ENCODE peak calls at places on chromosomes 4 and X, in seven cellular contexts. X, D, A, H, W, C and E are unnamed samples.

GRCh38 chr4:110510955-110511544 is 35.1 kb downstream of the ENPEP start:
- DNase-seq in H (no peak), W (peak), X (no peak), D (peak), A (no peak), C (no peak), E (no peak)

GRCh38 chr4:15370296-15370695 is 57.5 kb upstream of the C1QTNF7 start:
- DNase-seq in A (no peak), C (no peak), X (no peak), W (no peak), H (no peak), D (no peak), E (no peak)

GRCh38 chr4:23972805-23973204 is 83.0 kb upstream of the PPARGC1A start:
- DNase-seq in C (no peak), W (no peak), X (no peak), A (no peak), D (no peak), H (no peak), E (no peak)

GRCh38 chr4:19675172-19675811 is 576.4 kb upstream of the SLIT2 start:
- DNase-seq in A (no peak), W (no peak), X (no peak), D (no peak), H (no peak), C (no peak), E (no peak)

GRCh38 chrX:23494741-23495140 is 160.1 kb downstream of the PTCHD1 start:
- DNase-seq in W (no peak), A (no peak), C (no peak), H (no peak), X (no peak), D (no peak), E (no peak)

GRCh38 chr4:8472689-8473197 is 32.2 kb downstream of the TRMT44 start:
- DNase-seq in A (no peak), D (no peak), X (no peak), H (no peak), W (no peak), C (peak), E (no peak)

GRCh38 chr4:66169341-66169740 is 499.1 kb upstream of the EPHA5 start:
- DNase-seq in D (no peak), H (no peak), C (no peak), W (peak), X (no peak), A (no peak), E (no peak)

GRCh38 chr4:79319975-79320374 is 5.9 kb downstream of the NAA11 start:
- DNase-seq in C (no peak), W (no peak), A (no peak), X (no peak), D (no peak), H (no peak), E (no peak)

GRCh38 chrX:48992341-48992740 is 9.7 kb downstream of the GRIPAP1 start:
- DNase-seq in H (no peak), C (peak), D (no peak), A (no peak), W (no peak), X (no peak), E (no peak)

GRCh38 chr4:86818845-86819244 is 30.3 kb downstream of the SLC10A6 start:
- DNase-seq in X (no peak), H (no peak), A (no peak), C (no peak), W (no peak), D (no peak), E (no peak)

GRCh38 chr4:85209161-85209560 is 242.7 kb upstream of the WDFY3 start:
- DNase-seq in W (no peak), C (no peak), A (no peak), H (no peak), D (no peak), X (no peak), E (no peak)

GRCh38 chr4:80033581-80033980 is 39.4 kb downstream of the ANTXR2 start:
- DNase-seq in X (no peak), W (no peak), C (no peak), D (peak), A (no peak), H (no peak), E (no peak)

GRCh38 chr4:8915201-8916200 is 43.9 kb upstream of the HMX1 start:
- DNase-seq in X (peak), H (peak), D (no peak), W (peak), A (peak), C (peak), E (no peak)

GRCh38 chr4:105624530-105624929 is 72.1 kb downstream of the ARHGEF38 start:
- DNase-seq in A (no peak), X (no peak), D (no peak), H (peak), W (no peak), C (no peak), E (no peak)

GRCh38 chr4:158741622-158742021 is 18.4 kb upstream of the PPID start:
- DNase-seq in X (no peak), D (no peak), A (no peak), C (no peak), W (no peak), H (no peak), E (no peak)

GRCh38 chr4:118340109-118340508 is 12.7 kb downstream of the PRSS12 start:
- DNase-seq in H (no peak), W (peak), D (no peak), X (no peak), C (no peak), A (no peak), E (no peak)

GRCh38 chr4:159240690-159241089 is 137.8 kb downstream of the RAPGEF2 start:
- DNase-seq in X (no peak), H (no peak), D (no peak), W (no peak), A (no peak), C (no peak), E (no peak)

GRCh38 chr4:1512738-1513660 is 106.8 kb upstream of the NKX1-1 start:
- DNase-seq in D (peak), C (no peak), A (no peak), W (peak), X (no peak), H (peak), E (peak)

GRCh38 chrX:6129751-6130150 is 98.9 kb downstream of the NLGN4X start:
- DNase-seq in H (no peak), D (no peak), C (no peak), W (no peak), X (no peak), A (no peak), E (no peak)

DNA sequence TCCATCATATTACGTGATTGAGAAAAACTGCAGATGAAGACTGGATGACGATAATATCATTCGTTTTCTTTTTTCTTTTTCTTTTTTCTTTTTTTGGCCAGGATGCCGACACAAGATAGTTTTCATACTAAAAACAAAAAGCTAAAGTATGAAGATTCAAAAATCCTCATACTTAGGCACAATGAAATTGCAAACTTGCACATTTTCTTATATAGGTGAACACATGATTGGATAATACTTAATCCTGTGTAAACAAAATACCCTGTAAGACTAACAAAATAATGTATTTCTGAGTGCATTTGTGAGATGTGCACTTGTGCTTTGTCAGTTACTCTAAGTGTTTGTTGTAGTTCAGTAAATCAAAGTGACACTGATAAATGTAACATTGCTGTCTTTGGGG is 568.9 kb downstream of the ANKRD50 start:
- DNase-seq in C (no peak), W (no peak), H (no peak), A (no peak), D (no peak), X (no peak), E (no peak)
- H3K27ac ChIP-seq in C (no peak), W (no peak), H (no peak), A (no peak), D (no peak), X (no peak), E (no peak)

GRCh38 chrX:2489446-2490445 is 11.0 kb downstream of the DHRSX start:
- DNase-seq in A (no peak), X (peak), W (no peak), D (no peak), H (no peak), C (no peak), E (no peak)

GRCh38 chrX:2487366-2487765 is 13.4 kb downstream of the DHRSX start:
- DNase-seq in D (no peak), X (peak), W (no peak), A (no peak), C (no peak), H (no peak), E (no peak)

GRCh38 chrX:2488621-2489285 is 12.0 kb downstream of the DHRSX start:
- DNase-seq in W (no peak), D (no peak), A (no peak), H (no peak), C (no peak), X (no peak), E (no peak)

GRCh38 chrX:2492536-2493218 is 8.1 kb downstream of the DHRSX start:
- DNase-seq in W (no peak), D (no peak), X (peak), H (no peak), C (peak), A (no peak), E (no peak)

DNA sequence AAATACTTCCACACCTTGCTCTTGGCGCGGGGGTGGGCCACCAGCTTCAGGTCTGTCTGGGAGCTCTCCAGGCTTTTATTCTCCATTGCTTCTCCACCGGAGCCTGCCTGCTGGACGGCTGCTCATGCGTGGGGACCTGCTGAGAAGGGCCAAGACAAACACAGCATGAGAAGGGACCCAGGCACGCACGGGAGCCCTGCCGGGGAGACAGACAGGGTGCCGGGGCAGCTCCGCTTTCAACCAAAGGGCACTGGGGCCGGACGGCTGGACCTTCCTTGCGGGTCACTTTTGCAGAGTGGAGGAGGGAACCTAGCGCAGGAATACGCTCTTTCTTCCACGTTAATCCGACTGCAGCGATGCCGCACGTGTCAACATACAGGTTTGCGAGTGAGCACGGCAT is 10.1 kb downstream of the DHRSX start:
- DNase-seq in D (no peak), A (no peak), H (no peak), X (peak), W (no peak), C (no peak), E (no peak)
- TF ChIP-seq EP300 in D (no peak), A (no peak), H (no peak), X (no peak), W (no peak), C (no peak), E (no peak)

DNA sequence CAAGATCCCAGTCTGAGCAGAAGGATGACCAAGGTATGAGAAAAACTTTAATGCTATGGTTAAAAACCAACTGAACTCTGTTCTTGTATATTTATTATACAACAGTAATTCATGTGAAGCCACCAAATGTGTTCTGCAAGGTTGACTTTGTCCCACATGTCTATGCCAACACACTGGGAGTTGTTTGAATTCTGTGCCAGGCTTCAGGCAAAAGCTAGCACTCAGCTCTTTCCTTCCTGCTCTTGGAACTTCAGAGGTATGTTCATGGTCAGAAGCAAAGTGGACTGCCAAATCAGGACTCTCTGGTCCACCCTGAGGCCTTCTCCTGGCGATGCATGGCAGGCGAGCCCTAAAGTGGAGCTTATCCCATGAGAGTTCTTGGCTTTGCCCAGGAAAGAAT is 205.6 kb upstream of the AR start:
- DNase-seq in C (no peak), W (no peak), H (no peak), A (no peak), X (no peak), D (no peak), E (no peak)
- TF ChIP-seq POLR2AphosphoS5 in C (no peak), W (no peak), H (no peak), A (no peak), X (no peak), D (no peak), E (no peak)

DNA sequence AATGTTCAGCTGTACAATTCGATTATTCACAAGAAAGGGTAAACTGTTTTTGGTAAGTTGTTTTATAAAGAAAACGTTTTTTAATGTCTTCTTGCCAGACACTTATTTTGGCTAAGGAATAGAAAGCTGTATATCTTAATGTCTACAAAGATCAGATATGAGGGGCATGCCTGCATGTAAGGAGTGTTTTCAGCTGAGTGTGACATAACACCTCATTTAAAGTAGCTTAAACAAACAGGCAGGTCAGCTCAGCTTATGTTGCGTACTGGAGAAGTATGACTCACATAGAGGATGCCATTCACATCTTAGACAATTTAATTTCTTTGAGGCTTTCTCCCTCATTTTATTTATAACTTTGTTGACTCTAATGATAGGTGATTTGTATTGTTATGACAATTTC is 30.4 kb downstream of the LAMTOR3 start:
- DNase-seq in X (no peak), D (no peak), H (no peak), C (no peak), A (no peak), W (no peak), E (no peak)
- H3K27ac ChIP-seq in X (no peak), D (no peak), H (no peak), C (peak), A (peak), W (no peak), E (no peak)

GRCh38 chr4:6539009-6539764 is 35.8 kb upstream of the MAN2B2 start:
- DNase-seq in C (no peak), W (no peak), X (no peak), H (no peak), A (no peak), D (no peak), E (no peak)
- TF ChIP-seq EP300 in C (no peak), W (no peak), X (no peak), H (no peak), A (no peak), D (no peak), E (no peak)

GRCh38 chr4:71004281-71004851 is 10.9 kb downstream of the DCK start:
- DNase-seq in A (no peak), W (no peak), X (no peak), H (no peak), C (no peak), D (no peak), E (peak)
- TF ChIP-seq POLR2AphosphoS5 in A (no peak), W (no peak), X (no peak), H (no peak), C (no peak), D (no peak), E (no peak)